ENCODE peak calls at places on chromosomes 11 and 22, in nine cellular contexts. G, Q, D, M, A, F, W, E and H are unnamed samples.

GRCh38 chr11:69674267-69674885 is 777 bp downstream of the LTO1 start:
- DNase-seq in G (no peak), A (no peak), Q (peak; percentile 32), E (no peak), W (peak; percentile 61), M (no peak), F (peak; percentile 70), D (no peak), H (peak; percentile 89)

GRCh38 chr11:117528061-117528780 is 200.6 kb downstream of the CEP164 start:
- DNase-seq in M (no peak), F (no peak), D (no peak), W (no peak), E (no peak), A (no peak), Q (no peak), G (no peak), H (no peak)

GRCh38 chr22:27474711-27475547 is 326.6 kb downstream of the MN1 start:
- DNase-seq in M (no peak), E (no peak), Q (no peak), A (peak; percentile 99), W (peak; percentile 37), D (no peak), F (peak; percentile 54), G (peak; percentile 33), H (peak; percentile 90)

GRCh38 chr11:116473790-116474346 is 298.9 kb downstream of the BUD13 start:
- DNase-seq in G (no peak), W (no peak), E (no peak), D (no peak), Q (no peak), F (no peak), A (no peak), M (no peak), H (no peak)

GRCh38 chr11:8814209-8814922 is 96.6 kb upstream of the AKIP1 start:
- DNase-seq in A (peak; percentile 96), E (no peak), W (no peak), M (no peak), F (peak; percentile 62), G (no peak), D (no peak), Q (peak; percentile 40), H (no peak)

GRCh38 chr11:78961186-78961782 is 386.6 kb upstream of the NARS2 start:
- DNase-seq in F (peak; percentile 39), G (no peak), W (no peak), D (peak; percentile 14), A (peak; percentile 92), M (no peak), E (no peak), Q (peak; percentile 39), H (no peak)

GRCh38 chr22:37337204-37337943 is 55.1 kb downstream of the CYTH4 start:
- DNase-seq in M (no peak), F (peak; percentile 88), A (no peak), Q (no peak), E (no peak), D (no peak), G (no peak), W (no peak), H (no peak)

GRCh38 chr11:2180347-2180746 is 8.7 kb upstream of the TH start:
- DNase-seq in Q (no peak), A (no peak), M (no peak), W (no peak), G (no peak), E (no peak), F (no peak), D (no peak), H (no peak)

GRCh38 chr11:106379265-106379664 is 301.8 kb downstream of the AASDHPPT start:
- DNase-seq in D (no peak), W (no peak), A (no peak), G (no peak), M (no peak), E (no peak), Q (no peak), F (no peak), H (no peak)

GRCh38 chr11:2415601-2416380 is 15.2 kb downstream of the TSSC4 start:
- DNase-seq in F (no peak), D (no peak), W (no peak), G (no peak), E (no peak), Q (no peak), M (no peak), A (no peak), H (no peak)